ENCODE peak calls at places on chromosomes 12 and 14, in eight cellular contexts. One of them, this sample, is unnamed. For H3K4me1, the result is how much of the 10 kb centered on the place peaks cover.

GRCh38 chr14:39102265-39102968 is 618 bp downstream of the SEC23A start:
- DNase-seq in tibial artery: no peak
- DNase-seq in tibial nerve: no peak
- DNase-seq in transverse colon: peak
- DNase-seq in thoracic aorta: no peak
- DNase-seq in prostate gland: peak
- DNase-seq in IMR-90: peak
- DNase-seq in A549: peak
- DNase-seq in this sample: no peak

GRCh38 chr12:46442239-46442638 is 69.7 kb upstream of the SLC38A2 start:
- DNase-seq in tibial artery: no peak
- DNase-seq in tibial nerve: no peak
- DNase-seq in transverse colon: no peak
- DNase-seq in thoracic aorta: no peak
- DNase-seq in prostate gland: no peak
- DNase-seq in IMR-90: peak
- DNase-seq in A549: no peak
- DNase-seq in this sample: no peak

GRCh38 chr12:38886064-38886463 is 19.3 kb downstream of the CPNE8 start:
- DNase-seq in tibial artery: no peak
- DNase-seq in tibial nerve: no peak
- DNase-seq in transverse colon: peak
- DNase-seq in thoracic aorta: peak
- DNase-seq in prostate gland: peak
- DNase-seq in IMR-90: no peak
- DNase-seq in A549: no peak
- DNase-seq in this sample: no peak

GRCh38 chr14:88323086-88323519 is at the start of gene KCNK10:
- DNase-seq in tibial artery: no peak
- DNase-seq in tibial nerve: no peak
- DNase-seq in transverse colon: no peak
- DNase-seq in thoracic aorta: no peak
- DNase-seq in prostate gland: no peak
- DNase-seq in IMR-90: no peak
- DNase-seq in A549: no peak
- DNase-seq in this sample: no peak

GRCh38 chr12:92226036-92226661 is 80.5 kb upstream of the BTG1 start:
- DNase-seq in tibial artery: no peak
- DNase-seq in tibial nerve: no peak
- DNase-seq in transverse colon: no peak
- DNase-seq in thoracic aorta: no peak
- DNase-seq in prostate gland: no peak
- DNase-seq in IMR-90: peak
- DNase-seq in A549: no peak
- DNase-seq in this sample: no peak

GRCh38 chr12:132399092-132400010 is 70.0 kb upstream of the GALNT9 start:
- DNase-seq in tibial artery: no peak
- DNase-seq in tibial nerve: no peak
- DNase-seq in transverse colon: no peak
- DNase-seq in thoracic aorta: no peak
- DNase-seq in prostate gland: no peak
- DNase-seq in IMR-90: no peak
- DNase-seq in A549: no peak
- DNase-seq in this sample: no peak

GRCh38 chr12:33450480-33450879 is 10.9 kb upstream of the SYT10 start:
- DNase-seq in tibial artery: no peak
- DNase-seq in tibial nerve: no peak
- DNase-seq in transverse colon: no peak
- DNase-seq in thoracic aorta: no peak
- DNase-seq in prostate gland: no peak
- DNase-seq in IMR-90: no peak
- DNase-seq in A549: no peak
- DNase-seq in this sample: no peak

GRCh38 chr14:85391455-85391854 is 138.5 kb upstream of the FLRT2 start:
- DNase-seq in tibial artery: no peak
- DNase-seq in tibial nerve: peak
- DNase-seq in transverse colon: no peak
- DNase-seq in thoracic aorta: no peak
- DNase-seq in prostate gland: no peak
- DNase-seq in IMR-90: no peak
- DNase-seq in A549: no peak
- DNase-seq in this sample: no peak

GRCh38 chr12:95037906-95038305 is 34.4 kb upstream of the NDUFA12 start:
- DNase-seq in tibial artery: no peak
- DNase-seq in tibial nerve: no peak
- DNase-seq in transverse colon: no peak
- DNase-seq in thoracic aorta: no peak
- DNase-seq in prostate gland: no peak
- DNase-seq in IMR-90: no peak
- DNase-seq in A549: no peak
- DNase-seq in this sample: no peak

GRCh38 chr12:72234871-72235270 is 37.3 kb upstream of the TRHDE start:
- DNase-seq in tibial artery: no peak
- DNase-seq in tibial nerve: no peak
- DNase-seq in transverse colon: no peak
- DNase-seq in thoracic aorta: no peak
- DNase-seq in prostate gland: no peak
- DNase-seq in IMR-90: peak
- DNase-seq in A549: no peak
- DNase-seq in this sample: no peak

GRCh38 chr12:94230357-94230905 is 82.1 kb downstream of the PLXNC1 start:
- DNase-seq in tibial artery: no peak
- DNase-seq in tibial nerve: no peak
- DNase-seq in transverse colon: no peak
- DNase-seq in thoracic aorta: no peak
- DNase-seq in prostate gland: no peak
- DNase-seq in IMR-90: peak
- DNase-seq in A549: no peak
- DNase-seq in this sample: no peak

GRCh38 chr14:90193925-90194324 is 62.4 kb upstream of the PSMC1 start:
- DNase-seq in tibial artery: no peak
- DNase-seq in tibial nerve: no peak
- DNase-seq in transverse colon: no peak
- DNase-seq in thoracic aorta: no peak
- DNase-seq in prostate gland: no peak
- DNase-seq in IMR-90: no peak
- DNase-seq in A549: no peak
- DNase-seq in this sample: no peak

GRCh38 chr12:6730169-6730568 is 6.3 kb downstream of the COPS7A start:
- DNase-seq in tibial artery: no peak
- DNase-seq in tibial nerve: no peak
- DNase-seq in transverse colon: no peak
- DNase-seq in thoracic aorta: no peak
- DNase-seq in prostate gland: no peak
- DNase-seq in IMR-90: no peak
- DNase-seq in A549: no peak
- DNase-seq in this sample: no peak

GRCh38 chr12:65935906-65936528 is 111.7 kb downstream of the HMGA2 start:
- DNase-seq in tibial artery: no peak
- DNase-seq in tibial nerve: no peak
- DNase-seq in transverse colon: no peak
- DNase-seq in thoracic aorta: no peak
- DNase-seq in prostate gland: no peak
- DNase-seq in IMR-90: no peak
- DNase-seq in A549: no peak
- DNase-seq in this sample: no peak

GRCh38 chr14:55416866-55417265 is 5.2 kb upstream of the ATG14 start:
- DNase-seq in tibial artery: no peak
- DNase-seq in tibial nerve: no peak
- DNase-seq in transverse colon: peak
- DNase-seq in thoracic aorta: no peak
- DNase-seq in prostate gland: no peak
- DNase-seq in IMR-90: no peak
- DNase-seq in A549: no peak
- DNase-seq in this sample: no peak

GRCh38 chr12:128792881-128793280 is 30.9 kb downstream of the SLC15A4 start:
- DNase-seq in tibial artery: no peak
- DNase-seq in tibial nerve: no peak
- DNase-seq in transverse colon: no peak
- DNase-seq in thoracic aorta: no peak
- DNase-seq in prostate gland: no peak
- DNase-seq in IMR-90: no peak
- DNase-seq in A549: no peak
- DNase-seq in this sample: no peak

GRCh38 chr14:105092912-105093425 is 27.7 kb upstream of the GPR132 start:
- DNase-seq in tibial artery: peak
- DNase-seq in tibial nerve: no peak
- DNase-seq in transverse colon: peak
- DNase-seq in thoracic aorta: no peak
- DNase-seq in prostate gland: peak
- DNase-seq in IMR-90: peak
- DNase-seq in A549: peak
- DNase-seq in this sample: no peak

GRCh38 chr12:22100952-22101748 is 55.1 kb downstream of the CMAS start:
- DNase-seq in tibial artery: no peak
- DNase-seq in tibial nerve: peak
- DNase-seq in transverse colon: peak
- DNase-seq in thoracic aorta: no peak
- DNase-seq in prostate gland: peak
- DNase-seq in IMR-90: peak
- DNase-seq in A549: no peak
- DNase-seq in this sample: no peak

GRCh38 chr12:6697584-6698351 is 2.8 kb downstream of the PIANP start:
- DNase-seq in tibial artery: no peak
- DNase-seq in tibial nerve: no peak
- DNase-seq in transverse colon: peak
- DNase-seq in thoracic aorta: no peak
- DNase-seq in prostate gland: no peak
- DNase-seq in IMR-90: peak
- DNase-seq in A549: peak
- DNase-seq in this sample: no peak

GRCh38 chr12:109830718-109831117 is 2.5 kb downstream of the TRPV4 start:
- DNase-seq in tibial artery: no peak
- DNase-seq in tibial nerve: no peak
- DNase-seq in transverse colon: no peak
- DNase-seq in thoracic aorta: no peak
- DNase-seq in prostate gland: no peak
- DNase-seq in IMR-90: no peak
- DNase-seq in A549: no peak
- DNase-seq in this sample: no peak

GRCh38 chr12:104456950-104457745 is 400 bp downstream of the CHST11 start:
- DNase-seq in tibial artery: peak
- DNase-seq in tibial nerve: peak
- DNase-seq in transverse colon: peak
- DNase-seq in thoracic aorta: peak
- DNase-seq in prostate gland: peak
- DNase-seq in IMR-90: peak
- DNase-seq in A549: peak
- DNase-seq in this sample: no peak
- TF ChIP-seq CTCF in tibial artery: peak
- TF ChIP-seq CTCF in tibial nerve: peak
- TF ChIP-seq CTCF in transverse colon: no peak
- TF ChIP-seq CTCF in thoracic aorta: peak
- TF ChIP-seq CTCF in prostate gland: no peak
- TF ChIP-seq CTCF in IMR-90: peak
- TF ChIP-seq CTCF in A549: peak
- TF ChIP-seq CTCF in this sample: no peak

GRCh38 chr12:661720-662486 is 1.3 kb downstream of the NINJ2 start:
- DNase-seq in tibial artery: peak
- DNase-seq in tibial nerve: no peak
- DNase-seq in transverse colon: no peak
- DNase-seq in thoracic aorta: no peak
- DNase-seq in prostate gland: no peak
- DNase-seq in IMR-90: no peak
- DNase-seq in A549: no peak
- DNase-seq in this sample: no peak
- H3K4me1 ChIP-seq in tibial artery: under half
- H3K4me1 ChIP-seq in tibial nerve: under half
- H3K4me1 ChIP-seq in transverse colon: under half
- H3K4me1 ChIP-seq in thoracic aorta: under half
- H3K4me1 ChIP-seq in prostate gland: under half
- H3K4me1 ChIP-seq in IMR-90: under half
- H3K4me1 ChIP-seq in A549: under half
- H3K4me1 ChIP-seq in this sample: under half

DNA sequence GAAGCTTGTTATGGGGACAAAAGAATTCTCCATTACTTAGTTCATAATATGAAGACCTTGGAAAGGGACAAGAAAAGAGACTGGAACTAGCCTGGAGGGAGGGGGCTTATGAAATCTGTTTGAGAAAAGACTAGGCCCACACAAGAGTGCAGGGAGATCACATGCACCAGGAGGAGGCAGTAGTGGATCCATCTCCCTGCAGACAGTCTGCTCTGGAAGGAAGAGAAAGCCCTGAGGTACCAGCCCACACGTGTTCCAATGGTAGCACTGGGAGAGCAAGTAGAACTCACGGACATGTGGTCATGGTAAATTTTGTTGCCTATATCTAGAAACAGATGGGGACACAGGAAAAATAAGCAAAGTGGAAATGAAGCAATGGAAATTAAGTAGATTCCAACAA is 445.4 kb downstream of the SOX5 start:
- DNase-seq in tibial artery: no peak
- DNase-seq in tibial nerve: no peak
- DNase-seq in transverse colon: no peak
- DNase-seq in thoracic aorta: no peak
- DNase-seq in prostate gland: no peak
- DNase-seq in IMR-90: no peak
- DNase-seq in A549: no peak
- DNase-seq in this sample: no peak
- TF ChIP-seq CTCF in tibial artery: no peak
- TF ChIP-seq CTCF in tibial nerve: no peak
- TF ChIP-seq CTCF in transverse colon: no peak
- TF ChIP-seq CTCF in thoracic aorta: no peak
- TF ChIP-seq CTCF in prostate gland: no peak
- TF ChIP-seq CTCF in IMR-90: no peak
- TF ChIP-seq CTCF in A549: no peak
- TF ChIP-seq CTCF in this sample: no peak

GRCh38 chr14:93042968-93043940 is 72.5 kb downstream of the ITPK1 start:
- DNase-seq in tibial artery: peak
- DNase-seq in tibial nerve: no peak
- DNase-seq in transverse colon: peak
- DNase-seq in thoracic aorta: peak
- DNase-seq in prostate gland: peak
- DNase-seq in IMR-90: peak
- DNase-seq in A549: peak
- DNase-seq in this sample: no peak

GRCh38 chr14:93041830-93042229 is 73.9 kb downstream of the ITPK1 start:
- DNase-seq in tibial artery: no peak
- DNase-seq in tibial nerve: no peak
- DNase-seq in transverse colon: no peak
- DNase-seq in thoracic aorta: no peak
- DNase-seq in prostate gland: no peak
- DNase-seq in IMR-90: no peak
- DNase-seq in A549: no peak
- DNase-seq in this sample: no peak

GRCh38 chr14:93040443-93040842 is 75.3 kb downstream of the ITPK1 start:
- DNase-seq in tibial artery: no peak
- DNase-seq in tibial nerve: no peak
- DNase-seq in transverse colon: peak
- DNase-seq in thoracic aorta: no peak
- DNase-seq in prostate gland: no peak
- DNase-seq in IMR-90: no peak
- DNase-seq in A549: no peak
- DNase-seq in this sample: no peak

GRCh38 chr14:93039649-93040315 is 75.9 kb downstream of the ITPK1 start:
- DNase-seq in tibial artery: no peak
- DNase-seq in tibial nerve: no peak
- DNase-seq in transverse colon: no peak
- DNase-seq in thoracic aorta: no peak
- DNase-seq in prostate gland: no peak
- DNase-seq in IMR-90: no peak
- DNase-seq in A549: no peak
- DNase-seq in this sample: no peak

GRCh38 chr14:93041002-93041401 is 74.7 kb downstream of the ITPK1 start:
- DNase-seq in tibial artery: no peak
- DNase-seq in tibial nerve: no peak
- DNase-seq in transverse colon: no peak
- DNase-seq in thoracic aorta: no peak
- DNase-seq in prostate gland: no peak
- DNase-seq in IMR-90: no peak
- DNase-seq in A549: no peak
- DNase-seq in this sample: no peak
- H3K4me1 ChIP-seq in tibial artery: half or more
- H3K4me1 ChIP-seq in tibial nerve: under half
- H3K4me1 ChIP-seq in transverse colon: half or more
- H3K4me1 ChIP-seq in thoracic aorta: half or more
- H3K4me1 ChIP-seq in prostate gland: under half
- H3K4me1 ChIP-seq in IMR-90: under half
- H3K4me1 ChIP-seq in A549: half or more
- H3K4me1 ChIP-seq in this sample: half or more

This sample was measured in vagina.